ENCODE peak calls at places on chromosomes 3 and 15, in seven cellular contexts. N is upper lobe of right lung, V is WERI-Rb-1, P is progenitor cell of endocrine pancreas, L is foreskin fibroblast, S is A549, K is fibroblast of lung. G is an unnamed sample.

GRCh38 chr3:46124216-46125143 is 83.6 kb downstream of the CCR1 start:
- DNase-seq in S (no peak), P (no peak), L (peak), K (peak), N (no peak), V (no peak), G (no peak)

GRCh38 chr15:78075490-78076230 is 1.9 kb downstream of the TBC1D2B start:
- DNase-seq in S (peak), L (peak), V (no peak), N (no peak), K (peak), P (no peak), G (peak)

GRCh38 chr15:83304861-83305661 is 20.6 kb upstream of the BNC1 start:
- DNase-seq in L (no peak), N (no peak), P (no peak), V (no peak), K (peak), S (no peak), G (no peak)

GRCh38 chr3:52069135-52069534 is 12.8 kb upstream of the DUSP7 start:
- DNase-seq in S (no peak), V (no peak), K (no peak), L (no peak), P (no peak), N (no peak), G (no peak)

GRCh38 chr15:48865387-48866079 is 12.4 kb upstream of the EID1 start:
- DNase-seq in P (no peak), V (no peak), S (no peak), K (peak), N (no peak), L (peak), G (peak)

GRCh38 chr3:41199866-41200668 is 762 bp downstream of the CTNNB1 start:
- DNase-seq in K (peak), L (peak), N (peak), V (peak), S (no peak), P (no peak), G (no peak)

GRCh38 chr3:188974856-188975611 is 196.7 kb upstream of the TPRG1 start:
- DNase-seq in N (no peak), L (peak), K (peak), P (no peak), S (no peak), V (no peak), G (no peak)

GRCh38 chr3:73216310-73216709 is 154.9 kb downstream of the EBLN2 start:
- DNase-seq in P (no peak), V (no peak), S (no peak), N (no peak), K (peak), L (no peak), G (no peak)

GRCh38 chr3:24299236-24299635 is 195.4 kb downstream of the THRB start:
- DNase-seq in S (no peak), P (no peak), K (peak), L (peak), V (no peak), N (no peak), G (no peak)

GRCh38 chr15:40747685-40748631 is 7.1 kb downstream of the RMDN3 start:
- DNase-seq in S (no peak), V (no peak), K (no peak), L (no peak), N (peak), P (no peak), G (no peak)

GRCh38 chr15:99279290-99279689 is 28.0 kb downstream of the LRRC28 start:
- DNase-seq in N (no peak), P (no peak), L (no peak), S (no peak), K (no peak), V (no peak), G (no peak)

GRCh38 chr15:93091465-93091864 is 2.5 kb upstream of the RGMA start:
- DNase-seq in P (no peak), S (no peak), L (no peak), N (no peak), V (no peak), K (no peak), G (no peak)

GRCh38 chr3:123447749-123448502 is 964 bp downstream of the ADCY5 start:
- DNase-seq in P (peak), L (peak), K (no peak), S (no peak), V (no peak), N (no peak), G (peak)

GRCh38 chr15:78763796-78764241 is 47.4 kb downstream of the ADAMTS7 start:
- DNase-seq in S (no peak), P (no peak), N (peak), V (no peak), K (no peak), L (no peak), G (no peak)

GRCh38 chr3:17995769-17996168 is 253.3 kb upstream of the TBC1D5 start:
- DNase-seq in V (no peak), L (no peak), P (no peak), N (no peak), K (no peak), S (no peak), G (no peak)

GRCh38 chr15:50137330-50137761 is 18.3 kb upstream of the ATP8B4 start:
- DNase-seq in V (no peak), L (peak), P (no peak), K (peak), S (peak), N (no peak), G (no peak)

GRCh38 chr3:48012659-48013058 is 3.6 kb downstream of the MAP4 start:
- DNase-seq in V (peak), L (no peak), P (no peak), K (no peak), S (no peak), N (no peak), G (no peak)

GRCh38 chr15:53323197-53323596 is 436.3 kb downstream of the WDR72 start:
- DNase-seq in S (no peak), K (no peak), N (no peak), P (no peak), L (no peak), V (no peak), G (no peak)

GRCh38 chr3:52358362-52358940 is 42.3 kb downstream of the DNAH1 start:
- DNase-seq in S (no peak), L (no peak), P (no peak), N (no peak), K (no peak), V (no peak), G (no peak)

GRCh38 chr3:71694358-71694999 is 30.7 kb downstream of the EIF4E3 start:
- DNase-seq in V (no peak), N (no peak), S (no peak), K (peak), P (no peak), L (peak), G (no peak)

GRCh38 chr3:150351398-150351797 is 56.7 kb upstream of the TSC22D2 start:
- DNase-seq in V (no peak), N (no peak), K (no peak), P (no peak), L (no peak), S (no peak), G (no peak)

GRCh38 chr3:127751163-127751621 is 71.1 kb downstream of the MGLL start:
- DNase-seq in P (no peak), S (no peak), L (peak), V (no peak), K (no peak), N (no peak), G (no peak)

GRCh38 chr15:53448215-53449001 is 311.1 kb downstream of the WDR72 start:
- DNase-seq in V (no peak), L (no peak), K (no peak), P (no peak), S (no peak), N (no peak), G (no peak)

GRCh38 chr3:4290272-4290893 is 12.8 kb upstream of the SETMAR start:
- DNase-seq in K (peak), L (peak), N (no peak), V (peak), S (peak), P (peak), G (peak)

GRCh38 chr3:174355505-174355904 is 503.6 kb upstream of the NAALADL2 start:
- DNase-seq in S (peak), N (no peak), K (no peak), P (no peak), L (peak), V (no peak), G (no peak)

GRCh38 chr3:125128861-125129501 is 73.2 kb upstream of the HEG1 start:
- DNase-seq in V (no peak), S (no peak), K (peak), L (peak), P (no peak), N (peak), G (no peak)

GRCh38 chr15:64774556-64775523 is 549 bp downstream of the RBPMS2 start:
- DNase-seq in S (peak), K (peak), N (no peak), L (peak), P (peak), V (peak), G (peak)

GRCh38 chr3:98705212-98705611 is 57.9 kb upstream of the ST3GAL6 start:
- DNase-seq in P (no peak), L (peak), K (no peak), V (no peak), S (no peak), N (no peak), G (no peak)

GRCh38 chr3:52456169-52456799 is 880 bp downstream of the NISCH start:
- DNase-seq in N (peak), K (peak), P (no peak), V (peak), S (no peak), L (peak), G (no peak)

GRCh38 chr3:31251083-31251482 is 281.6 kb upstream of the STT3B start:
- DNase-seq in N (no peak), V (no peak), K (no peak), L (no peak), S (no peak), P (no peak), G (no peak)

GRCh38 chr15:53869044-53869805 is 109.0 kb upstream of the UNC13C start:
- DNase-seq in N (no peak), K (no peak), V (peak), P (no peak), L (no peak), S (peak), G (peak)

GRCh38 chr15:73596214-73596613 is 37.0 kb downstream of the NPTN start:
- DNase-seq in L (no peak), V (no peak), N (no peak), K (no peak), P (no peak), S (no peak), G (no peak)

GRCh38 chr3:111073186-111073585 is 1.6 kb downstream of the NECTIN3 start:
- DNase-seq in N (no peak), L (peak), S (no peak), K (peak), V (no peak), P (no peak), G (no peak)

GRCh38 chr3:81816473-81817260 is 55.2 kb upstream of the GBE1 start:
- DNase-seq in N (no peak), L (peak), S (no peak), K (peak), V (no peak), P (no peak), G (peak)

GRCh38 chr3:46926039-46926438 is 48.5 kb downstream of the PTH1R start:
- DNase-seq in S (peak), V (no peak), P (no peak), K (peak), L (peak), N (peak), G (no peak)

GRCh38 chr3:179093807-179094206 is 22.2 kb upstream of the ZMAT3 start:
- DNase-seq in N (no peak), P (no peak), K (peak), S (no peak), V (no peak), L (no peak), G (no peak)

GRCh38 chr3:9028134-9028533 is 64.9 kb upstream of the RAD18 start:
- DNase-seq in P (no peak), K (peak), S (no peak), V (no peak), N (peak), L (peak), G (no peak)

DNA sequence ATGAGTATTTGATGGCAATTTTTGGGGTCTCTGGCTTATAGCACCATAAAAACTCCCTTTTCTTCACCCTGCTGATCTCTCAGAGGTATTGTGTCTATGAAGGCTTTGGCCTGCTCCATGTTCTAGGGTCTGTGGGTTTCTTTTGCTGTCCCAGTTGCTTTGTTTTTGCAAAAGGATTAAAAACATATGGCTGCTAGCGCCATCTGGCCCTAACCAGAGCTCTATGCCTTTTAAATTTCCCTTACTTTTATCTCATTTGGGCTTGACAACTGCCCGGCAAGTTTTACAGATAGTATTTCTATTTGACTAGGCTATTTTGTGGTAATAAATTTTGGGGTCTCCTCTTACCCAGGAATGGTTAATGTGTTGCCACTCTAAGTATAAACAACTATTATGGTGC is 6.4 kb upstream of the GHRL start:
- DNase-seq in S (no peak), P (no peak), V (peak), N (no peak), K (no peak), L (peak), G (no peak)
- TF ChIP-seq CTCF in S (no peak), P (no peak), V (peak), N (no peak), K (no peak), L (no peak), G (no peak)

GRCh38 chr3:132174500-132174899 is 139.7 kb upstream of the CPNE4 start:
- DNase-seq in K (no peak), L (peak), S (peak), P (no peak), V (no peak), N (no peak), G (no peak)

GRCh38 chr3:132183811-132184210 is 133.4 kb upstream of the ACP3 start:
- DNase-seq in V (no peak), P (no peak), L (no peak), K (no peak), N (no peak), S (no peak), G (no peak)

GRCh38 chr3:132180337-132180791 is 136.8 kb upstream of the ACP3 start:
- DNase-seq in P (no peak), L (peak), S (peak), N (no peak), K (peak), V (no peak), G (peak)
- TF ChIP-seq CTCF in P (peak), L (peak), S (peak), N (peak), K (peak), V (peak), G (peak)

DNA sequence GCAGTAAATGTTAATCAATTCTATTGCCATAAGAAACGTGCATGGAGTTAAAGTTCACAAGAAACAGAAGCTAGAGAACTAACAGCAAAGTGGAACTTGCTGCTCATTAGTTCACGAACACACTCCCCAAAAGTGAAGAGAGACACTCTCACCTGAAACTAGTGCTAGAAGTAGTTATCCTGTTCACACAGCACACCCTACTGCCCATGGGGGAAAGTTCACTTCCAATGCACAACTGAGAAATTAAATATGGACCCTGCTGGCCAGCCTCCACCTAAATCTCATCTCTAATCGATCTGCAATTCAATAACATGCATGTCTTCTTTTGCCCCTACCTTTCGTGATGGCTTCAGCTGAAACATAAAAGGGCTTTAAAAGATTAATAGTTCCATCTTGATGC is 39.4 kb upstream of the FRMD4B start:
- DNase-seq in N (no peak), P (no peak), L (peak), K (peak), V (peak), S (peak), G (peak)
- TF ChIP-seq CTCF in N (peak), P (peak), L (peak), K (peak), V (peak), S (peak), G (peak)

DNA sequence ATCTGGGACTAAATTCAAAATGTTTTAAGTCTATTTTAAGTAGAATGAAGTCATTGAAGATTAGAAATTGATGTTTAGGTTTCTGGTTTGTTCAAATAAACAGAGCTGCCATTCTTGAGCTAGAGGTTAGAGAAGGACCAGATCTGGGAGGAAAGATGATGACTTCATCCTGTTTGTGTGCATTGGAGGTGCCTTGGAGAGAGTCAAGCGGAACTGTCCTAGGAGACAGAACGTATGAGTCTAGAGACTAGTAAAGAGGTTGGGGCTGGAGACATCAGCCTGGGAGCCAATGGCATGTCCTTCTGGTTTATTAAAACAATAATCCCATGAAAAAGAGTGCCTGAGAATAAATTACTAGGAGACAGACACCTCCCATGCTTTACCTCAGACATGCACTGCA is 303.4 kb downstream of the KBTBD8 start:
- DNase-seq in V (no peak), L (no peak), P (no peak), N (no peak), K (no peak), S (no peak), G (no peak)
- TF ChIP-seq CTCF in V (no peak), L (no peak), P (no peak), N (no peak), K (no peak), S (no peak), G (no peak)

GRCh38 chr3:118536764-118537163 is 497.9 kb downstream of the IGSF11 start:
- DNase-seq in S (no peak), N (no peak), K (no peak), V (no peak), L (no peak), P (no peak), G (no peak)

GRCh38 chr3:118537454-118537853 is 497.2 kb downstream of the IGSF11 start:
- DNase-seq in K (no peak), S (no peak), P (no peak), L (no peak), V (no peak), N (no peak), G (no peak)

GRCh38 chr3:118530350-118530922 is 504.2 kb downstream of the IGSF11 start:
- DNase-seq in N (no peak), P (no peak), V (no peak), K (no peak), L (no peak), S (no peak), G (no peak)

GRCh38 chr3:118538187-118538586 is 496.5 kb downstream of the IGSF11 start:
- DNase-seq in K (no peak), V (no peak), L (no peak), S (no peak), P (no peak), N (no peak), G (no peak)

GRCh38 chr3:118534519-118534918 is 500.1 kb downstream of the IGSF11 start:
- DNase-seq in N (no peak), L (no peak), P (no peak), V (no peak), K (no peak), S (no peak), G (no peak)
- TF ChIP-seq CTCF in N (no peak), L (no peak), P (no peak), V (no peak), K (no peak), S (no peak), G (no peak)

GRCh38 chr3:27138005-27138404 is 231.2 kb downstream of the NEK10 start:
- DNase-seq in P (no peak), N (no peak), L (no peak), S (no peak), K (no peak), V (no peak), G (no peak)
- TF ChIP-seq CTCF in P (no peak), N (no peak), L (no peak), S (no peak), K (no peak), V (no peak), G (no peak)

GRCh38 chr3:152376351-152377183 is 107.8 kb downstream of the MBNL1 start:
- DNase-seq in K (peak), P (no peak), L (peak), S (peak), V (no peak), N (no peak), G (no peak)
- TF ChIP-seq CTCF in K (no peak), P (no peak), L (no peak), S (no peak), V (no peak), N (no peak), G (no peak)